ENCODE peak calls at places on chromosomes 5 and 9, in ten cellular contexts. J is heart left ventricle; Q is IMR-90; P is upper lobe of left lung; F is CD4-positive, CD25-positive, alpha-beta regulatory T cell; C is heart right ventricle; X is endodermal cell; T is lung; K is neuronal stem cell; B is suprapubic skin. N is an unnamed sample. For H3K4me1 and H3K36me3, the result is how much of the 10 kb centered on the place peaks cover.

GRCh38 chr9:2583308-2584013 is 38.1 kb upstream of the VLDLR start:
- DNase-seq in T (no peak), X (no peak), F (no peak), K (no peak), Q (no peak), B (no peak), C (peak), J (peak), P (no peak), N (no peak)

GRCh38 chr5:173789031-173789920 is 98.9 kb upstream of the CPEB4 start:
- DNase-seq in T (no peak), P (peak), J (no peak), Q (peak), X (no peak), F (no peak), C (no peak), B (no peak), K (no peak), N (no peak)

GRCh38 chr5:179264053-179264540 is 81.2 kb downstream of the ADAMTS2 start:
- DNase-seq in Q (no peak), B (peak), X (peak), T (no peak), F (no peak), C (no peak), P (peak), J (no peak), K (no peak), N (no peak)

GRCh38 chr9:134059661-134060395 is 8.0 kb downstream of the BRD3 start:
- DNase-seq in C (no peak), Q (no peak), T (no peak), J (no peak), B (peak), X (peak), P (peak), F (no peak), K (no peak), N (peak)

GRCh38 chr9:3751125-3751758 is 225.4 kb upstream of the RFX3 start:
- DNase-seq in B (no peak), K (no peak), Q (peak), T (no peak), C (no peak), X (no peak), F (no peak), P (no peak), J (no peak), N (no peak)

GRCh38 chr5:59673438-59674058 is 220.0 kb downstream of the PDE4D start:
- DNase-seq in P (no peak), F (peak), B (no peak), J (no peak), C (no peak), T (no peak), X (no peak), Q (peak), K (peak), N (no peak)

GRCh38 chr5:132389453-132390286 is 20.2 kb downstream of the SLC22A5 start:
- DNase-seq in F (no peak), B (peak), P (peak), X (peak), C (no peak), K (no peak), T (peak), Q (peak), J (no peak), N (no peak)

GRCh38 chr9:30995951-30996738 is 1388.3 kb upstream of the ACO1 start:
- DNase-seq in X (no peak), F (no peak), T (no peak), P (no peak), C (no peak), J (no peak), B (no peak), Q (no peak), K (no peak), N (no peak)

GRCh38 chr9:11194249-11194648 is 581.4 kb upstream of the PTPRD start:
- DNase-seq in K (no peak), P (no peak), F (no peak), B (no peak), Q (no peak), X (no peak), C (no peak), T (no peak), J (no peak), N (peak)

GRCh38 chr9:14752271-14752670 is 29.7 kb upstream of the CER1 start:
- DNase-seq in X (no peak), J (no peak), Q (no peak), B (no peak), K (no peak), T (no peak), F (no peak), P (no peak), C (no peak), N (no peak)

GRCh38 chr9:117957267-117957666 is 253.1 kb downstream of the TLR4 start:
- DNase-seq in K (no peak), J (no peak), Q (no peak), T (no peak), C (no peak), P (peak), B (no peak), F (no peak), X (no peak), N (no peak)

GRCh38 chr5:74069741-74070140 is 443.7 kb downstream of the ARHGEF28 start:
- DNase-seq in Q (no peak), C (no peak), T (no peak), X (no peak), J (no peak), K (no peak), F (no peak), P (peak), B (no peak), N (no peak)

GRCh38 chr9:91117959-91118651 is 243.6 kb downstream of the AUH start:
- DNase-seq in K (peak), C (peak), J (peak), F (no peak), B (peak), Q (peak), T (peak), P (peak), X (peak), N (peak)

GRCh38 chr5:173663810-173664526 is 47.5 kb upstream of the BOD1 start:
- DNase-seq in Q (no peak), T (peak), K (no peak), C (peak), J (no peak), P (no peak), F (no peak), B (no peak), X (peak), N (no peak)

GRCh38 chr5:115657883-115658233 is 32.0 kb upstream of the TMED7 start:
- DNase-seq in X (no peak), C (no peak), T (no peak), B (no peak), K (no peak), F (no peak), P (no peak), J (no peak), Q (peak), N (no peak)

GRCh38 chr5:128009399-128009798 is 74.2 kb upstream of the SLC12A2 start:
- DNase-seq in Q (no peak), C (no peak), F (no peak), J (no peak), K (no peak), P (no peak), T (no peak), X (peak), B (no peak), N (no peak)

GRCh38 chr5:109888980-109889379 is 199.3 kb downstream of the MAN2A1 start:
- DNase-seq in T (no peak), Q (no peak), B (no peak), K (no peak), F (no peak), P (no peak), X (no peak), C (no peak), J (no peak), N (no peak)

GRCh38 chr5:73668422-73669116 is 42.6 kb downstream of the ARHGEF28 start:
- DNase-seq in T (no peak), J (no peak), P (no peak), F (no peak), B (no peak), X (no peak), Q (no peak), K (no peak), C (no peak), N (no peak)

GRCh38 chr9:98108540-98109031 is 10.4 kb downstream of the TRIM14 start:
- DNase-seq in K (no peak), B (peak), T (no peak), Q (no peak), P (peak), F (peak), J (no peak), C (no peak), X (no peak), N (no peak)

GRCh38 chr5:136011427-136012001 is 17.3 kb upstream of the TGFBI start:
- DNase-seq in F (no peak), K (no peak), T (no peak), Q (peak), P (no peak), J (no peak), X (no peak), B (no peak), C (no peak), N (no peak)

GRCh38 chr9:75930766-75931311 is 40.4 kb downstream of the PCSK5 start:
- DNase-seq in F (no peak), Q (no peak), X (no peak), C (no peak), K (peak), P (peak), T (peak), J (no peak), B (no peak), N (no peak)

GRCh38 chr5:4479381-4479780 is 660.7 kb upstream of the ADAMTS16 start:
- DNase-seq in K (no peak), C (no peak), B (no peak), F (no peak), Q (no peak), T (no peak), X (no peak), J (no peak), P (no peak), N (no peak)

GRCh38 chr5:36041537-36041845 is 25.2 kb downstream of the UGT3A2 start:
- DNase-seq in Q (no peak), B (no peak), P (no peak), X (peak), F (no peak), C (no peak), J (no peak), K (no peak), T (no peak), N (no peak)

GRCh38 chr5:172550996-172551395 is 90.1 kb upstream of the NEURL1B start:
- DNase-seq in F (no peak), K (no peak), X (peak), T (no peak), B (peak), J (no peak), Q (no peak), P (no peak), C (no peak), N (no peak)

GRCh38 chr9:120893585-120893857 is 16.5 kb upstream of the PHF19 start:
- DNase-seq in Q (peak), F (no peak), X (no peak), P (no peak), B (no peak), C (no peak), K (no peak), J (no peak), T (no peak), N (no peak)

GRCh38 chr9:136644593-136645342 is 17.9 kb upstream of the EGFL7 start:
- DNase-seq in Q (peak), K (peak), J (peak), X (peak), B (no peak), F (peak), T (peak), C (peak), P (peak), N (peak)

GRCh38 chr5:139667730-139668063 is 19.5 kb downstream of the CXXC5 start:
- DNase-seq in C (no peak), K (no peak), X (no peak), T (no peak), B (no peak), Q (peak), F (no peak), P (no peak), J (no peak), N (peak)

GRCh38 chr5:145294321-145294720 is 540.8 kb downstream of the PRELID2 start:
- DNase-seq in K (no peak), F (no peak), P (no peak), J (no peak), T (no peak), Q (peak), B (no peak), X (no peak), C (no peak), N (no peak)

GRCh38 chr5:56685503-56686217 is 129.7 kb upstream of the MAP3K1 start:
- DNase-seq in P (no peak), Q (peak), C (no peak), F (no peak), T (no peak), X (no peak), K (no peak), B (no peak), J (no peak), N (no peak)

GRCh38 chr5:151448038-151448985 is 909 bp downstream of the SLC36A1 start:
- DNase-seq in Q (no peak), X (peak), T (no peak), K (peak), C (no peak), F (peak), P (peak), B (peak), J (no peak), N (peak)
- H3K4me1 ChIP-seq in Q (under half), X (under half), T (under half), K (under half), C (under half), F (under half), P (under half), B (under half), J (under half), N (under half)

GRCh38 chr5:150497274-150497988 is 10.5 kb upstream of the NDST1 start:
- DNase-seq in Q (peak), P (peak), X (no peak), F (no peak), J (peak), C (peak), K (no peak), B (no peak), T (peak), N (no peak)
- H3K36me3 ChIP-seq in Q (under half), P (under half), X (under half), F (under half), J (under half), C (under half), K (half or more), B (under half), T (under half), N (under half)

GRCh38 chr5:163766936-163767670 is 261.7 kb downstream of the MAT2B start:
- DNase-seq in J (no peak), K (no peak), Q (no peak), T (no peak), F (no peak), P (no peak), X (no peak), B (no peak), C (no peak), N (no peak)
- H3K4me1 ChIP-seq in J (under half), K (under half), Q (under half), T (under half), F (under half), P (under half), X (under half), B (under half), C (under half), N (under half)

DNA sequence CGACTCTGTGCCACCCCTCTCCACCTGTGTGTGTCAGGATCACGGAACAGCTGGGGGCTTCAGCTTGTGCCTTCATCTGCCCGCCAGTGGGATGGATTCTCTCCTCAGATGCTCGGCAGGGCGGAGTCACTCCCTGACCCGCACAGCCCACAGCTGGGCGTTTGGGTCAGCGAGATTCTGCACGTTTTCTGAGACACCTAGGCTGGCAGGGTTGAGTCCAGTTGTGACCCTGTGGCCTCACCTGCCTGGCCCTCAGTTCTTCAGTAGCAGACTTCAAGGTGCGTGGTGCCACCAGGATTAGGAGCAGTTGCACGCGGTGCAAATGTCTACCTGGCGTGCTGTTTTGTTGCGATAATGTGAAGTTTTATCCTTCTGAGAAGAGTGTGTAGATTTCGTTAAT is 5.0 kb downstream of the NDUFS6 start:
- DNase-seq in F (no peak), T (no peak), C (no peak), P (no peak), B (peak), Q (no peak), X (no peak), J (no peak), K (no peak), N (no peak)
- H3K36me3 ChIP-seq in F (half or more), T (under half), C (under half), P (half or more), B (half or more), Q (half or more), X (half or more), J (half or more), K (half or more), N (under half)

GRCh38 chr9:130891699-130892502 is 4.7 kb downstream of the QRFP start:
- DNase-seq in F (no peak), C (no peak), X (peak), T (no peak), P (no peak), J (no peak), K (no peak), B (no peak), Q (no peak), N (no peak)

GRCh38 chr9:130892503-130893249 is 3.9 kb downstream of the QRFP start:
- DNase-seq in C (no peak), X (peak), P (no peak), K (no peak), T (no peak), J (no peak), F (no peak), B (no peak), Q (no peak), N (no peak)

GRCh38 chr9:130890124-130890523 is 6.5 kb downstream of the QRFP start:
- DNase-seq in C (no peak), P (no peak), F (no peak), J (no peak), B (no peak), T (no peak), K (no peak), Q (no peak), X (no peak), N (no peak)

GRCh38 chr9:130893250-130894101 is 3.1 kb downstream of the QRFP start:
- DNase-seq in T (peak), K (no peak), F (no peak), P (peak), Q (no peak), X (peak), C (peak), B (no peak), J (peak), N (peak)

DNA sequence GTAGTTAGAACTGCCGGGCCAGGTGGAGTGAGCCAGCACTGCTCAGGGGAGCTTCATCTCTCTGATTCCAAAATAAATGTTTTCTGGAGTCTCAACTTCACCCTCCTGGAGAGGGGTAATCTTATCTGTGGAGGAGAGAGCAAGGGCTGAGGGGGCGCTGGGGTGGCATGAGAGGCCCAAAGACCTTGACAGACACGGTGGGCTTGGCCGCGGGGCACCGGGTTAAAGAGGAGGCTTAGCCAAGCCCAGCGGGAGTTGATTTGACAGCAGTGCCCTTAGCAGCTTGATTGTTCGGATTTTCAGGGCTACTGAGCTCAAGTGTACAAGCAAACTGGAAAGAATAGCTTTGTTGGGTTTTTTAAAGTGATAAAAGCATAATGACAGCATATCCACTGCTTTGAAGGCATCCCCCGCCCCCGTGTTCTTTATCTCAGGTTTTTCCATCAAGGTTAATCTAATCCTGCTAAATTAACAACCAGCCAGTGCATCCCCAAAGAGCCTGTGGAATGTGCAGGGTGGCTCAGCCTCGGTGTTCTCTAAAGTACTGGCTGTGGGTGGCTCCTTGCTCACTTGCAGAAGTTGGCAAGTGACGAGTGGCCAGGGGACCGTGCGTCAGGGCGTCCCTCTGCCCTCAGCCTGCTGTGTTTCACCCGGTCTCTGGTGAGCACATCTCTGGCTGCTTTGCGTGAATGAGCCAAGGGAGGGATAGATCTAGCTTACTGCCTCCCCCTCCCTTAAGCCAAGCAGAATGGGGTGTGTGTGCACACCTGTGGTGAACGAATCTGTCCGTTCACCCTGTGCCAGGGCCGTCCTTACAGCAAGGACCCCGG is 5.5 kb downstream of the QRFP start:
- DNase-seq in X (peak), F (no peak), C (no peak), B (no peak), J (no peak), T (no peak), Q (no peak), P (no peak), K (no peak), N (no peak)
- H3K4me1 ChIP-seq in X (under half), F (under half), C (under half), B (under half), J (under half), T (under half), Q (under half), P (under half), K (under half), N (under half)

N was measured in pancreas.